ENCODE peak calls at places on chromosomes 7 and 10, in ten cellular contexts. One of them, this sample, is unnamed.
A peak's percentile ranks its signal among the peaks of the same experiment; 100 is the strongest.

GRCh38 chr10:131855396-131855762 is 45.4 kb upstream of the PPP2R2D start:
- DNase-seq in adrenal gland: no peak
- DNase-seq in CD8-positive, alpha-beta T cell: no peak
- DNase-seq in heart right ventricle: no peak
- DNase-seq in upper lobe of right lung: peak; percentile 52
- DNase-seq in body of pancreas: no peak
- DNase-seq in CD4-positive, alpha-beta T cell: no peak
- DNase-seq in ovary: no peak
- DNase-seq in lower lobe of right lung: no peak
- DNase-seq in cardiac muscle cell: no peak
- DNase-seq in this sample: no peak

GRCh38 chr7:8115547-8116402 is 146.2 kb downstream of the ICA1 start:
- DNase-seq in adrenal gland: no peak
- DNase-seq in CD8-positive, alpha-beta T cell: no peak
- DNase-seq in heart right ventricle: no peak
- DNase-seq in upper lobe of right lung: no peak
- DNase-seq in body of pancreas: no peak
- DNase-seq in CD4-positive, alpha-beta T cell: no peak
- DNase-seq in ovary: no peak
- DNase-seq in lower lobe of right lung: no peak
- DNase-seq in cardiac muscle cell: no peak
- DNase-seq in this sample: no peak

GRCh38 chr7:42993038-42993437 is 60.9 kb downstream of the MRPL32 start:
- DNase-seq in adrenal gland: no peak
- DNase-seq in CD8-positive, alpha-beta T cell: no peak
- DNase-seq in heart right ventricle: no peak
- DNase-seq in upper lobe of right lung: no peak
- DNase-seq in body of pancreas: no peak
- DNase-seq in CD4-positive, alpha-beta T cell: no peak
- DNase-seq in ovary: no peak
- DNase-seq in lower lobe of right lung: no peak
- DNase-seq in cardiac muscle cell: peak; percentile 5
- DNase-seq in this sample: no peak

GRCh38 chr10:109892885-109893284 is 30.4 kb downstream of the XPNPEP1 start:
- DNase-seq in adrenal gland: peak; percentile 76
- DNase-seq in CD8-positive, alpha-beta T cell: no peak
- DNase-seq in heart right ventricle: no peak
- DNase-seq in upper lobe of right lung: no peak
- DNase-seq in body of pancreas: no peak
- DNase-seq in CD4-positive, alpha-beta T cell: no peak
- DNase-seq in ovary: peak; percentile 54
- DNase-seq in lower lobe of right lung: no peak
- DNase-seq in cardiac muscle cell: no peak
- DNase-seq in this sample: no peak

GRCh38 chr7:27697861-27698430 is 35.3 kb upstream of the HIBADH start:
- DNase-seq in adrenal gland: peak; percentile 53
- DNase-seq in CD8-positive, alpha-beta T cell: no peak
- DNase-seq in heart right ventricle: no peak
- DNase-seq in upper lobe of right lung: peak; percentile 71
- DNase-seq in body of pancreas: peak; percentile 17
- DNase-seq in CD4-positive, alpha-beta T cell: no peak
- DNase-seq in ovary: peak; percentile 16
- DNase-seq in lower lobe of right lung: peak; percentile 72
- DNase-seq in cardiac muscle cell: peak; percentile 37
- DNase-seq in this sample: no peak

GRCh38 chr10:11636761-11637166 is 25.3 kb upstream of the USP6NL start:
- DNase-seq in adrenal gland: no peak
- DNase-seq in CD8-positive, alpha-beta T cell: no peak
- DNase-seq in heart right ventricle: no peak
- DNase-seq in upper lobe of right lung: no peak
- DNase-seq in body of pancreas: no peak
- DNase-seq in CD4-positive, alpha-beta T cell: no peak
- DNase-seq in ovary: no peak
- DNase-seq in lower lobe of right lung: no peak
- DNase-seq in cardiac muscle cell: peak; percentile 43
- DNase-seq in this sample: no peak

GRCh38 chr7:1931248-1931950 is 261.3 kb downstream of the ELFN1 start:
- DNase-seq in adrenal gland: no peak
- DNase-seq in CD8-positive, alpha-beta T cell: no peak
- DNase-seq in heart right ventricle: no peak
- DNase-seq in upper lobe of right lung: no peak
- DNase-seq in body of pancreas: no peak
- DNase-seq in CD4-positive, alpha-beta T cell: no peak
- DNase-seq in ovary: no peak
- DNase-seq in lower lobe of right lung: no peak
- DNase-seq in cardiac muscle cell: peak; percentile 32
- DNase-seq in this sample: peak; percentile 96

GRCh38 chr7:128410092-128410665 is 397 bp upstream of the IMPDH1 start:
- DNase-seq in adrenal gland: no peak
- DNase-seq in CD8-positive, alpha-beta T cell: peak; percentile 26
- DNase-seq in heart right ventricle: no peak
- DNase-seq in upper lobe of right lung: peak; percentile 84
- DNase-seq in body of pancreas: peak; percentile 60
- DNase-seq in CD4-positive, alpha-beta T cell: peak; percentile 42
- DNase-seq in ovary: no peak
- DNase-seq in lower lobe of right lung: peak; percentile 77
- DNase-seq in cardiac muscle cell: peak; percentile 95
- DNase-seq in this sample: peak; percentile 94

GRCh38 chr7:151461096-151461941 is 21.4 kb upstream of the CRYGN start:
- DNase-seq in adrenal gland: peak; percentile 35
- DNase-seq in CD8-positive, alpha-beta T cell: no peak
- DNase-seq in heart right ventricle: no peak
- DNase-seq in upper lobe of right lung: no peak
- DNase-seq in body of pancreas: no peak
- DNase-seq in CD4-positive, alpha-beta T cell: no peak
- DNase-seq in ovary: no peak
- DNase-seq in lower lobe of right lung: no peak
- DNase-seq in cardiac muscle cell: no peak
- DNase-seq in this sample: no peak

GRCh38 chr7:151461942-151462230 is 21.9 kb upstream of the CRYGN start:
- DNase-seq in adrenal gland: no peak
- DNase-seq in CD8-positive, alpha-beta T cell: no peak
- DNase-seq in heart right ventricle: no peak
- DNase-seq in upper lobe of right lung: no peak
- DNase-seq in body of pancreas: no peak
- DNase-seq in CD4-positive, alpha-beta T cell: no peak
- DNase-seq in ovary: no peak
- DNase-seq in lower lobe of right lung: no peak
- DNase-seq in cardiac muscle cell: no peak
- DNase-seq in this sample: no peak

GRCh38 chr7:151457534-151457933 is 17.6 kb upstream of the CRYGN start:
- DNase-seq in adrenal gland: no peak
- DNase-seq in CD8-positive, alpha-beta T cell: no peak
- DNase-seq in heart right ventricle: no peak
- DNase-seq in upper lobe of right lung: no peak
- DNase-seq in body of pancreas: no peak
- DNase-seq in CD4-positive, alpha-beta T cell: no peak
- DNase-seq in ovary: no peak
- DNase-seq in lower lobe of right lung: no peak
- DNase-seq in cardiac muscle cell: no peak
- DNase-seq in this sample: no peak

GRCh38 chr7:151460474-151460855 is 20.5 kb upstream of the CRYGN start:
- DNase-seq in adrenal gland: peak; percentile 73
- DNase-seq in CD8-positive, alpha-beta T cell: no peak
- DNase-seq in heart right ventricle: peak; percentile 48
- DNase-seq in upper lobe of right lung: no peak
- DNase-seq in body of pancreas: peak; percentile 68
- DNase-seq in CD4-positive, alpha-beta T cell: no peak
- DNase-seq in ovary: peak; percentile 58
- DNase-seq in lower lobe of right lung: no peak
- DNase-seq in cardiac muscle cell: no peak
- DNase-seq in this sample: no peak

DNA sequence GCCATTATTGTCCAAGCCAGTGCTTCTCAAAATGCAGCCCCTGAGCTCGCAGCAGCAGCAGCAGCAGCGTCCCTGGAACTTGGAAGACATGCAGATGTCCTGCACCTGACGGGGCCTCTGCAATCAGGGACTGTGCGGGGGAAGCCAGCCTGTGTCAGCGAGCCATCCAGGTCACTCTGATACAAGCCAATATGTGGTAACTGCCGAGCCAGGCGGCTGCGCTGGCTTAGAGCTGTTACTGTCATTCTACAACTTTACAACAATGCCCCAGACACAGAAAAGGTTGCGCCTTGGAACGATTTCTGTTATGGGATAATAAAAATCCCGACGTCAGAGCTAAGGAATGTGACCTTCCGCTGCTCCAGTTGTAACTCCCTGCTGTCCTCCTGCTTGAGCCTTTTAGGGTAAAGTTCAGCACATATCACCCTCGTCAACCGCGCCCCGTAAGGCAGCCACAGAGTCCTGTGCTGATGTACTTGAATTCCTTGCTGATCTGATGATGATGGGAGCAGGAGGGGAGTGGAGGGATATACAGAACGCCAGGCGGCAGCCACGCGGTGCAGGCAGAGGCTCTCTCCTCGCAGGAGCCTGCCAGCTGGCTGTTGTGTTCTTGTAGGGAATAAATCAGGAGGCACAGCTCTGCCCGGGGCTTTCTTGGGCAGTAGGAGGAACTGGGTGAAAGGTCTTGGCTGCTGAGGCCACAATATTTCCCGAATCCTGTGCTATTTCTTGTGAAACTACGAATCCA is 20.0 kb upstream of the CRYGN start:
- DNase-seq in adrenal gland: peak; percentile 92
- DNase-seq in CD8-positive, alpha-beta T cell: no peak
- DNase-seq in heart right ventricle: peak; percentile 71
- DNase-seq in upper lobe of right lung: peak; percentile 81
- DNase-seq in body of pancreas: peak; percentile 81
- DNase-seq in CD4-positive, alpha-beta T cell: no peak
- DNase-seq in ovary: peak; percentile 87
- DNase-seq in lower lobe of right lung: peak; percentile 72
- DNase-seq in cardiac muscle cell: peak; percentile 97
- DNase-seq in this sample: peak; percentile 91
- TF ChIP-seq CTCF in adrenal gland: peak; percentile 23
- TF ChIP-seq CTCF in CD8-positive, alpha-beta T cell: no peak
- TF ChIP-seq CTCF in heart right ventricle: peak; percentile 51
- TF ChIP-seq CTCF in upper lobe of right lung: peak; percentile 30
- TF ChIP-seq CTCF in body of pancreas: no peak
- TF ChIP-seq CTCF in CD4-positive, alpha-beta T cell: no peak
- TF ChIP-seq CTCF in ovary: peak; percentile 48
- TF ChIP-seq CTCF in lower lobe of right lung: peak; percentile 32
- TF ChIP-seq CTCF in cardiac muscle cell: peak; percentile 57
- TF ChIP-seq CTCF in this sample: peak; percentile 33

GRCh38 chr10:34758447-34758996 is 56.6 kb downstream of the PARD3 start:
- DNase-seq in adrenal gland: no peak
- DNase-seq in CD8-positive, alpha-beta T cell: no peak
- DNase-seq in heart right ventricle: no peak
- DNase-seq in upper lobe of right lung: no peak
- DNase-seq in body of pancreas: no peak
- DNase-seq in CD4-positive, alpha-beta T cell: no peak
- DNase-seq in ovary: no peak
- DNase-seq in lower lobe of right lung: no peak
- DNase-seq in cardiac muscle cell: peak; percentile 44
- DNase-seq in this sample: peak; percentile 62

GRCh38 chr10:34759161-34759836 is 55.8 kb downstream of the PARD3 start:
- DNase-seq in adrenal gland: no peak
- DNase-seq in CD8-positive, alpha-beta T cell: no peak
- DNase-seq in heart right ventricle: no peak
- DNase-seq in upper lobe of right lung: no peak
- DNase-seq in body of pancreas: no peak
- DNase-seq in CD4-positive, alpha-beta T cell: no peak
- DNase-seq in ovary: no peak
- DNase-seq in lower lobe of right lung: no peak
- DNase-seq in cardiac muscle cell: no peak
- DNase-seq in this sample: no peak

GRCh38 chr10:34760606-34761005 is 54.5 kb downstream of the PARD3 start:
- DNase-seq in adrenal gland: no peak
- DNase-seq in CD8-positive, alpha-beta T cell: no peak
- DNase-seq in heart right ventricle: no peak
- DNase-seq in upper lobe of right lung: no peak
- DNase-seq in body of pancreas: no peak
- DNase-seq in CD4-positive, alpha-beta T cell: no peak
- DNase-seq in ovary: no peak
- DNase-seq in lower lobe of right lung: no peak
- DNase-seq in cardiac muscle cell: no peak
- DNase-seq in this sample: no peak

GRCh38 chr10:34761443-34761842 is 53.7 kb downstream of the PARD3 start:
- DNase-seq in adrenal gland: no peak
- DNase-seq in CD8-positive, alpha-beta T cell: no peak
- DNase-seq in heart right ventricle: no peak
- DNase-seq in upper lobe of right lung: no peak
- DNase-seq in body of pancreas: no peak
- DNase-seq in CD4-positive, alpha-beta T cell: no peak
- DNase-seq in ovary: no peak
- DNase-seq in lower lobe of right lung: no peak
- DNase-seq in cardiac muscle cell: no peak
- DNase-seq in this sample: no peak

DNA sequence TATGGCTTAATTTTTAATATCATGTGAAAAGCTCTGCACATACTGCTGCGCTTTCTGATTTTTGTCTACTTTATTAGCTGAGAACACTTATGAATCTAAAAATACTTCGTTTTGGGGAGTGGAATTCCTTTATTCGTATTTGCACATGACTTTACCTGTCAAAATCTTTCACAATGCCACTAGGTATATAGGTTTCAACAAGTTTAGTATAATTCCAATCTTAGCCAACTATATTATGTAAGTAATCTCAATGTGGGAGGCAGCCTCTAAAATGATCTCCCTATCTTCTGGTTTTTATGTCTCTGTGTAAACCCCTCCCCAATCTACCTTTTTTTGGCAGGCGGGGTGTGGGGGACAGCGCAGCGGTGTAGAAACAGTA is 55.3 kb downstream of the PARD3 start:
- DNase-seq in adrenal gland: no peak
- DNase-seq in CD8-positive, alpha-beta T cell: no peak
- DNase-seq in heart right ventricle: no peak
- DNase-seq in upper lobe of right lung: no peak
- DNase-seq in body of pancreas: no peak
- DNase-seq in CD4-positive, alpha-beta T cell: no peak
- DNase-seq in ovary: no peak
- DNase-seq in lower lobe of right lung: no peak
- DNase-seq in cardiac muscle cell: no peak
- DNase-seq in this sample: no peak
- H3K27ac ChIP-seq in adrenal gland: no peak overlapping the region
- H3K27ac ChIP-seq in CD8-positive, alpha-beta T cell: no peak overlapping the region
- H3K27ac ChIP-seq in heart right ventricle: no peak overlapping the region
- H3K27ac ChIP-seq in upper lobe of right lung: no peak overlapping the region
- H3K27ac ChIP-seq in body of pancreas: no peak overlapping the region
- H3K27ac ChIP-seq in CD4-positive, alpha-beta T cell: no peak overlapping the region
- H3K27ac ChIP-seq in ovary: no peak overlapping the region
- H3K27ac ChIP-seq in lower lobe of right lung: no peak overlapping the region
- H3K27ac ChIP-seq in cardiac muscle cell: no peak overlapping the region
- H3K27ac ChIP-seq in this sample: no peak overlapping the region

GRCh38 chr10:58350619-58351323 is 16.0 kb downstream of the UBE2D1 start:
- DNase-seq in adrenal gland: no peak
- DNase-seq in CD8-positive, alpha-beta T cell: no peak
- DNase-seq in heart right ventricle: no peak
- DNase-seq in upper lobe of right lung: no peak
- DNase-seq in body of pancreas: no peak
- DNase-seq in CD4-positive, alpha-beta T cell: no peak
- DNase-seq in ovary: no peak
- DNase-seq in lower lobe of right lung: no peak
- DNase-seq in cardiac muscle cell: peak; percentile 31
- DNase-seq in this sample: no peak

GRCh38 chr10:58348571-58349033 is 13.8 kb downstream of the UBE2D1 start:
- DNase-seq in adrenal gland: no peak
- DNase-seq in CD8-positive, alpha-beta T cell: no peak
- DNase-seq in heart right ventricle: no peak
- DNase-seq in upper lobe of right lung: no peak
- DNase-seq in body of pancreas: no peak
- DNase-seq in CD4-positive, alpha-beta T cell: no peak
- DNase-seq in ovary: no peak
- DNase-seq in lower lobe of right lung: no peak
- DNase-seq in cardiac muscle cell: no peak
- DNase-seq in this sample: no peak

GRCh38 chr10:58351616-58352578 is 17.1 kb downstream of the UBE2D1 start:
- DNase-seq in adrenal gland: no peak
- DNase-seq in CD8-positive, alpha-beta T cell: no peak
- DNase-seq in heart right ventricle: no peak
- DNase-seq in upper lobe of right lung: no peak
- DNase-seq in body of pancreas: no peak
- DNase-seq in CD4-positive, alpha-beta T cell: no peak
- DNase-seq in ovary: no peak
- DNase-seq in lower lobe of right lung: no peak
- DNase-seq in cardiac muscle cell: no peak
- DNase-seq in this sample: no peak

GRCh38 chr10:58350023-58350422 is 15.2 kb downstream of the UBE2D1 start:
- DNase-seq in adrenal gland: no peak
- DNase-seq in CD8-positive, alpha-beta T cell: no peak
- DNase-seq in heart right ventricle: no peak
- DNase-seq in upper lobe of right lung: no peak
- DNase-seq in body of pancreas: no peak
- DNase-seq in CD4-positive, alpha-beta T cell: no peak
- DNase-seq in ovary: no peak
- DNase-seq in lower lobe of right lung: no peak
- DNase-seq in cardiac muscle cell: no peak
- DNase-seq in this sample: no peak

DNA sequence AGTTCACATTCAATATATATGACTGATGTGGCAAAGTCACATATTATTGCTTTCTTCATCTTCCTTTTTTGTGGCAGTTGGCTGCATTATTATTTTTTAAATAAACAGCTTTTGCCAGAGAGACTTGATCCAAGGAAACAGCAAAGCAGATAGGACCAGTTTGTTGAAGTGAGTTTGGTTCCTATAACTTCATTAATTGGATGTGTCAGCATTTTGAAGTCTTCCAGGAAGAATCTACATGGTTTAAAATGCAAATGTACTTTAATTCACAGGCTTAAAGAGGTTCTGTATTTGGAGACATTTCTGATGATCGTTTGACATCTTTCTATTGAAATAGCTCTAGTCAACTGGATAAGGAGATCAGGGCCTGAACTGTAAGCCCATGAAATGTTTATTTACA is 13.2 kb downstream of the UBE2D1 start:
- DNase-seq in adrenal gland: no peak
- DNase-seq in CD8-positive, alpha-beta T cell: no peak
- DNase-seq in heart right ventricle: no peak
- DNase-seq in upper lobe of right lung: no peak
- DNase-seq in body of pancreas: no peak
- DNase-seq in CD4-positive, alpha-beta T cell: no peak
- DNase-seq in ovary: no peak
- DNase-seq in lower lobe of right lung: no peak
- DNase-seq in cardiac muscle cell: no peak
- DNase-seq in this sample: no peak
- TF ChIP-seq CTCF in adrenal gland: no peak
- TF ChIP-seq CTCF in CD8-positive, alpha-beta T cell: no peak
- TF ChIP-seq CTCF in heart right ventricle: no peak
- TF ChIP-seq CTCF in upper lobe of right lung: no peak
- TF ChIP-seq CTCF in body of pancreas: no peak
- TF ChIP-seq CTCF in CD4-positive, alpha-beta T cell: no peak
- TF ChIP-seq CTCF in ovary: no peak
- TF ChIP-seq CTCF in lower lobe of right lung: no peak
- TF ChIP-seq CTCF in cardiac muscle cell: no peak
- TF ChIP-seq CTCF in this sample: no peak

DNA sequence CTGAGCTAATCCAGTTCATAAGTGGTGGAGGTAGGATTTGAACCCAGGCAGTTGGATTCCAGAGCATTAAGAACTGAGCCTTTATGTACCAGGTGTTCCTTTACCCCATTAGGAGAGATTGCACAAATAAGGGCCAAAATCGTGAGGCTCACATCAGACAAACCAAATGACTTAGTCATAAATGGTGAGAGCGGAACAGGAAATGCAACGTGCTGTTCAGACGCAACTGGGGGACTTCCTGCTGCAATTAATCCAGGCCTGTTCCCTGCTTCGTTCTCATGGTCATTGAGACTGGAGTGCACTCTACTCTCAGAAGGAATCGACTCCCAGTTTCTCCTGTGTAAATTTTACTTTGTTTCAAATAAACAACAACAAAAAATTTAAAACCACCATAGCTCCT is 115.5 kb upstream of the BMPER start:
- DNase-seq in adrenal gland: no peak
- DNase-seq in CD8-positive, alpha-beta T cell: no peak
- DNase-seq in heart right ventricle: no peak
- DNase-seq in upper lobe of right lung: no peak
- DNase-seq in body of pancreas: no peak
- DNase-seq in CD4-positive, alpha-beta T cell: no peak
- DNase-seq in ovary: no peak
- DNase-seq in lower lobe of right lung: no peak
- DNase-seq in cardiac muscle cell: peak; percentile 50
- DNase-seq in this sample: no peak
- H3K27ac ChIP-seq in adrenal gland: no peak overlapping the region
- H3K27ac ChIP-seq in CD8-positive, alpha-beta T cell: no peak overlapping the region
- H3K27ac ChIP-seq in heart right ventricle: no peak overlapping the region
- H3K27ac ChIP-seq in upper lobe of right lung: no peak overlapping the region
- H3K27ac ChIP-seq in body of pancreas: no peak overlapping the region
- H3K27ac ChIP-seq in CD4-positive, alpha-beta T cell: no peak overlapping the region
- H3K27ac ChIP-seq in ovary: no peak overlapping the region
- H3K27ac ChIP-seq in lower lobe of right lung: no peak overlapping the region
- H3K27ac ChIP-seq in cardiac muscle cell: no peak overlapping the region
- H3K27ac ChIP-seq in this sample: no peak overlapping the region